ENCODE peak calls at places on chromosomes 5 and 9, in seven cellular contexts. P, T, B, D, H, M and V are unnamed samples.

GRCh38 chr5:160956011-160956410 is 104.0 kb upstream of the ATP10B start:
- DNase-seq in P (no peak), T (no peak), B (no peak), D (no peak), H (no peak), M (no peak), V (no peak)

GRCh38 chr9:116756995-116757394 is 69.9 kb downstream of the TRIM32 start:
- DNase-seq in P (no peak), T (no peak), B (no peak), D (no peak), H (no peak), M (no peak), V (no peak)

GRCh38 chr5:143161893-143162520 is 241.5 kb downstream of the NR3C1 start:
- DNase-seq in P (peak), T (no peak), B (no peak), D (peak), H (peak), M (peak), V (no peak)

GRCh38 chr5:1167728-1168709 is 33.4 kb upstream of the SLC6A19 start:
- DNase-seq in P (peak), T (no peak), B (peak), D (peak), H (peak), M (peak), V (peak)

GRCh38 chr9:126536836-126537465 is 76.8 kb upstream of the LMX1B start:
- DNase-seq in P (no peak), T (no peak), B (no peak), D (no peak), H (no peak), M (no peak), V (no peak)

GRCh38 chr9:91734371-91734981 is 215.6 kb downstream of the ROR2 start:
- DNase-seq in P (no peak), T (peak), B (peak), D (peak), H (peak), M (peak), V (peak)

GRCh38 chr9:37801287-37801850 is 772 bp downstream of the DCAF10 start:
- DNase-seq in P (peak), T (peak), B (no peak), D (no peak), H (peak), M (peak), V (no peak)

GRCh38 chr9:115327441-115328122 is 209.6 kb upstream of the TNC start:
- DNase-seq in P (peak), T (no peak), B (no peak), D (no peak), H (no peak), M (no peak), V (no peak)

GRCh38 chr5:157473383-157474370 is 13.7 kb downstream of the NIPAL4 start:
- DNase-seq in P (peak), T (no peak), B (no peak), D (no peak), H (no peak), M (no peak), V (no peak)

GRCh38 chr9:29439961-29440360 is 1866.7 kb upstream of the C9orf72 start:
- DNase-seq in P (peak), T (no peak), B (no peak), D (no peak), H (no peak), M (no peak), V (no peak)

GRCh38 chr9:33127881-33128280 is 39.3 kb downstream of the B4GALT1 start:
- DNase-seq in P (no peak), T (no peak), B (no peak), D (no peak), H (no peak), M (no peak), V (no peak)

GRCh38 chr5:153831976-153832375 is 206.7 kb downstream of the FAM114A2 start:
- DNase-seq in P (peak), T (no peak), B (no peak), D (no peak), H (no peak), M (no peak), V (no peak)

GRCh38 chr5:134794136-134794535 is 35.6 kb downstream of the DDX46 start:
- DNase-seq in P (peak), T (no peak), B (no peak), D (no peak), H (no peak), M (no peak), V (no peak)

GRCh38 chr9:120571443-120572257 is 8.3 kb downstream of the CDK5RAP2 start:
- DNase-seq in P (no peak), T (no peak), B (no peak), D (no peak), H (peak), M (peak), V (no peak)

GRCh38 chr9:21402387-21403247 is 6.3 kb upstream of the IFNA8 start:
- DNase-seq in P (no peak), T (no peak), B (no peak), D (no peak), H (no peak), M (no peak), V (peak)

GRCh38 chr5:72242796-72243475 is 77.1 kb downstream of the MRPS27 start:
- DNase-seq in P (no peak), T (no peak), B (no peak), D (no peak), H (no peak), M (peak), V (peak)

GRCh38 chr5:174735498-174736350 is 11.3 kb downstream of the MSX2 start:
- DNase-seq in P (no peak), T (peak), B (no peak), D (no peak), H (no peak), M (peak), V (no peak)

GRCh38 chr9:21331676-21332402 is 3.4 kb downstream of the KLHL9 start:
- DNase-seq in P (peak), T (no peak), B (no peak), D (no peak), H (no peak), M (no peak), V (no peak)

GRCh38 chr5:4233671-4234070 is 638.0 kb downstream of the IRX1 start:
- DNase-seq in P (no peak), T (no peak), B (no peak), D (no peak), H (no peak), M (no peak), V (no peak)

GRCh38 chr9:120312031-120312430 is 267.9 kb downstream of the CDK5RAP2 start:
- DNase-seq in P (no peak), T (no peak), B (no peak), D (no peak), H (no peak), M (no peak), V (no peak)

GRCh38 chr5:32339198-32339597 is 26.5 kb upstream of the MTMR12 start:
- DNase-seq in P (peak), T (no peak), B (no peak), D (no peak), H (no peak), M (no peak), V (no peak)

GRCh38 chr5:72746736-72747135 is 69.7 kb upstream of the TNPO1 start:
- DNase-seq in P (no peak), T (no peak), B (no peak), D (no peak), H (no peak), M (no peak), V (no peak)

GRCh38 chr5:174793684-174794328 is 69.4 kb downstream of the MSX2 start:
- DNase-seq in P (no peak), T (peak), B (peak), D (peak), H (peak), M (peak), V (peak)

GRCh38 chr9:129110740-129111142 is at the start of gene CRAT:
- DNase-seq in P (peak), T (peak), B (peak), D (peak), H (peak), M (peak), V (peak)

GRCh38 chr5:120386981-120387380 is 77.1 kb upstream of the PRR16 start:
- DNase-seq in P (no peak), T (no peak), B (no peak), D (no peak), H (no peak), M (no peak), V (no peak)

GRCh38 chr9:110141118-110141797 is 66.7 kb downstream of the C9orf152 start:
- DNase-seq in P (peak), T (no peak), B (no peak), D (peak), H (no peak), M (peak), V (no peak)

GRCh38 chr9:129550199-129550839 is 70.6 kb downstream of the C9orf50 start:
- DNase-seq in P (peak), T (peak), B (no peak), D (peak), H (peak), M (peak), V (peak)

GRCh38 chr5:17990168-17990567 is 355.9 kb downstream of the TAF11L14 start:
- DNase-seq in P (no peak), T (no peak), B (no peak), D (no peak), H (no peak), M (no peak), V (no peak)

GRCh38 chr9:96441798-96442445 is 8.0 kb upstream of the HABP4 start:
- DNase-seq in P (peak), T (no peak), B (no peak), D (no peak), H (no peak), M (peak), V (no peak)

DNA sequence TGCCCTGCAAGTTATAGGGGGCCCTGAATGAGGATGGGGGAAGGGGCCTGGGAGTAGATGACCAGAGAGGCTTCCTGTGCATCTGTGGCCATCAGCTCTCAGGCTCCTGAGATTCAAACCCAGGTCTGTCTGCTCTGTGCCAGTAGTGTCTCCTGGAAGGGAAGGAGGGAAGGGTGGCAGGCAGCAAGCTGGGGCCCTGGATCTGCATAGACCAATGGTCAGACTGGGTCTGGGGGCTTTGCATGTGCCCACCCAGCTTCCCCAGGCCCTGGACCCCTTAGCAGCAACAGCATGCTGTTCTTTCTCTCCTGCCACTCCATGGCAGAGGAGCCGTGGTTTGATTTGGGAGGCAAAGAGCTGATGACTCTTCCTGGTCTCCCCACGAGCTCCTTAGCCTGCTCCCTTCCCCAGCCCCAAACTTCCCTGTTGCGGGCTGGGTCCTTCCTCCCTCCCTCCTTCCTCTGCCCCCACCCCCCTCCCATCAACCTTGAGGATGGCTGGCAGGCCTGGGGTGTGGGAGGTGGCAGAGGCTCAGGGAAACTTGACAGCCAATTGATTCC is 31.6 kb downstream of the DAB2IP start:
- DNase-seq in P (no peak), T (no peak), B (no peak), D (no peak), H (no peak), M (no peak), V (no peak)
- TF ChIP-seq CTCF in P (no peak), T (no peak), B (no peak), D (no peak), H (no peak), M (no peak), V (no peak)

DNA sequence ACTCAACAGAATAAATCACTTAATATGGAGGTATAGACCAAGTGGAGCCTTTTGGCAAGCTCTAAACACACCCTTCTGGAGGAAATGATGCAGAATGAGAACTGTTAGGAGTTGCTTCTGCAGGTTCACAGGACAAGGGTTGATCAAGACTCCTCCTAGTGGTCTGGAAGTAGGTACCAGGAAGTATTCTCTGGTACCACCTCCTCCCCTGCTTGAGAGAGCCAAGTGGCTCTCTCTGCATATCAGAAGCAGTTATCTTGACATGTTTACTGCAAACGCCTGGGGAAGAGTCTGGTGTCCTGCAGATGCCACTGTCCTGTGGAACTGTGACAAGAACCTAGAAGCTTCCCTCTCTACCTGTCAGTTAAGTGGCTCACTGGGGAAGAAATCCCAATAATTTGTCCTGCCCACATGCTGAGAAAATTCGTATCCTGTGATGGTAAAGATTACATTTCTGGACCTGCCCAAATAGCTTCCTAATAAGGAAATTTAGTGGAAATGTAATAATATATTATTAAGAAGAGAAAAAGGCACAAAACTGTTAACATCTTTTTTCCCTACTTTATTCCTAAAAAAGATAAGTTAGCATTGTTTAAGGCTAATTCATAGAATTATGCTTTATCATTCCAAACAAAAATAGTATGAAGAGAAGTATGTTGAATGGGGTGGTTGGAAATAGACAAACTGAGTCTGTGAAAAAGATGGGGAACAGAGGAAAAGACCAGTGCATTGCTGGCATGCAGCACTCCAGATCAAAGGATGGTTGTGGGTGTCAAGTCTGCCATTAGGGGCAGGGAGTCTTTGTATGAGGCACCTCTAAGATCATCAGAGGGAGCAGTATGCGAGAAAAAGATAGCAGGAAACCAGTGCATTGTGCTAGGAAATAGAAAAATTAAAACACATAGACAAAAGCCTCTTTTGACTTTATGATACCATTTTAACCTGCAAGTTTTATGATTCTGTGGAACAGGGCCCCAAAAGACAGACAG is 118.8 kb downstream of the CDC42SE2 start:
- DNase-seq in P (peak), T (no peak), B (peak), D (no peak), H (no peak), M (peak), V (no peak)
- TF ChIP-seq CTCF in P (peak), T (peak), B (peak), D (no peak), H (no peak), M (no peak), V (peak)

DNA sequence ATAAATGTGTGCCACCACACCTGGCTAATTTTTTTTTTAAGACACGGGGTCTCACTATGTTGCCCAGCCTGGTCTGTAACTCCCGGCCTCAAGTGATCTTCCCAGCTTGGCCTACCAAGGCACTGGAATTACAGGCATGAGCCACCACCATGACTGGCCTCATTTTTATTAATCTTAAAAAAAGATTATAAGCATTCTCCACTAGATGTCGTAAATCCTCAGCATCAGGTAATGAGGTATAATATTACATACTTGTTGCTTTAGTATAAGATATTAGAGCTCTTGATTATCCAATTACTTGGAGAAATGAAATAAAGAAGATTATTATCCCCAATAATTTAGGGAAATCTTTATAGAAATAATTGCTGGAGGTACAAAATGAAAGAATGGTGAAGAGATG is 78.3 kb upstream of the HTR1A start:
- DNase-seq in P (no peak), T (no peak), B (no peak), D (no peak), H (no peak), M (no peak), V (no peak)
- TF ChIP-seq CTCF in P (no peak), T (no peak), B (no peak), D (no peak), H (no peak), M (no peak), V (no peak)

GRCh38 chr5:62589504-62589903 is 10.9 kb downstream of the LRRC70 start:
- DNase-seq in P (no peak), T (no peak), B (no peak), D (no peak), H (no peak), M (no peak), V (no peak)
- TF ChIP-seq CTCF in P (peak), T (no peak), B (no peak), D (no peak), H (no peak), M (no peak), V (no peak)